ENCODE peak calls at places on chromosomes 6 and 20, in four cellular contexts. P is adrenal gland, J is NCI-H510A, T is astrocyte of the spinal cord. B is an unnamed sample.

GRCh38 chr6:84549912-84550311 is 214.5 kb downstream of the TBX18 start:
- DNase-seq in P (no peak), J (no peak), T (no peak), B (peak; percentile 13)

GRCh38 chr6:157069585-157069984 is 253.7 kb downstream of the TMEM242 start:
- DNase-seq in P (no peak), J (no peak), T (no peak), B (no peak)

GRCh38 chr6:23522751-23523527 is 603.1 kb upstream of the NRSN1 start:
- DNase-seq in P (peak; percentile 50), J (no peak), T (no peak), B (no peak)

GRCh38 chr6:139940741-139941712 is 566.6 kb upstream of the CITED2 start:
- DNase-seq in P (no peak), J (no peak), T (peak; percentile 21), B (peak; percentile 23)

GRCh38 chr6:130482645-130483390 is 117.0 kb downstream of the TMEM200A start:
- DNase-seq in P (no peak), J (no peak), T (peak; percentile 71), B (no peak)

GRCh38 chr6:42406296-42407280 is 45.1 kb downstream of the TRERF1 start:
- DNase-seq in P (no peak), J (no peak), T (peak; percentile 43), B (peak; percentile 26)

GRCh38 chr6:128605961-128606360 is 85.6 kb upstream of the PTPRK start:
- DNase-seq in P (no peak), J (no peak), T (no peak), B (no peak)

GRCh38 chr20:47440857-47441773 is 60.6 kb upstream of the NCOA3 start:
- DNase-seq in P (no peak), J (no peak), T (peak; percentile 6), B (no peak)

GRCh38 chr6:2827112-2827511 is 14.6 kb downstream of the SERPINB1 start:
- DNase-seq in P (no peak), J (no peak), T (no peak), B (no peak)

GRCh38 chr20:309306-309840 is 12.0 kb downstream of the ZCCHC3 start:
- DNase-seq in P (no peak), J (no peak), T (no peak), B (no peak)

GRCh38 chr20:36646678-36647077 is 682 bp upstream of the SLA2 start:
- DNase-seq in P (no peak), J (no peak), T (no peak), B (no peak)

GRCh38 chr6:24382220-24382540 is 20.6 kb upstream of the MRS2 start:
- DNase-seq in P (no peak), J (no peak), T (no peak), B (no peak)

GRCh38 chr20:42361402-42361801 is 743.2 kb upstream of the CHD6 start:
- DNase-seq in P (no peak), J (no peak), T (no peak), B (no peak)

B was measured in dermis blood vessel endothelial cell.